ENCODE peak calls at places on chromosomes 4 and X, in seven cellular contexts. M is WTC11, C is T follicular helper cell, U is HCEC 1CT, F is lower lobe of right lung, E is left ventricle myocardium inferior, X is brain microvascular endothelial cell. A is an unnamed sample.

GRCh38 chr4:126221717-126222116 is 907.0 kb downstream of the FAT4 start:
- DNase-seq in M (no peak), C (no peak), U (no peak), F (no peak), E (no peak), X (no peak), A (no peak)

GRCh38 chrX:118100091-118100490 is 16.5 kb downstream of the KLHL13 start:
- DNase-seq in M (no peak), C (no peak), U (no peak), F (no peak), E (no peak), X (no peak), A (no peak)

GRCh38 chr4:47650584-47651130 is 165.6 kb downstream of the ATP10D start:
- DNase-seq in M (no peak), C (no peak), U (no peak), F (no peak), E (no peak), X (peak; percentile 22), A (no peak)

GRCh38 chrX:107288676-107289075 is 82.3 kb downstream of the DNAAF6 start:
- DNase-seq in M (no peak), C (no peak), U (no peak), F (no peak), E (no peak), X (no peak), A (no peak)

GRCh38 chr4:10157478-10158354 is 41.1 kb upstream of the WDR1 start:
- DNase-seq in M (peak; percentile 55), C (peak; percentile 16), U (peak; percentile 48), F (peak; percentile 51), E (peak; percentile 33), X (peak; percentile 73), A (peak; percentile 16)

GRCh38 chr4:79297029-79297428 is 28.8 kb downstream of the NAA11 start:
- DNase-seq in M (no peak), C (no peak), U (no peak), F (no peak), E (no peak), X (no peak), A (no peak)

GRCh38 chrX:129695937-129696336 is 41.2 kb upstream of the APLN start:
- DNase-seq in M (no peak), C (no peak), U (no peak), F (no peak), E (no peak), X (no peak), A (no peak)

GRCh38 chr4:5561286-5561685 is 147.1 kb downstream of the EVC2 start:
- DNase-seq in M (no peak), C (no peak), U (no peak), F (no peak), E (no peak), X (no peak), A (no peak)

GRCh38 chr4:7938513-7939376 is 916 bp downstream of the AFAP1 start:
- DNase-seq in M (peak; percentile 36), C (peak; percentile 7), U (peak; percentile 49), F (peak; percentile 56), E (peak; percentile 39), X (no peak), A (no peak)

A was measured in stimulated activated CD4-positive, alpha-beta T cell treated with anti-CD3 and anti-CD28 coated beads, TNF-alpha, amount 100 ng/mL, for 48 hours.